ENCODE peak calls at places on chromosomes 16 and 17, in nine cellular contexts. F is fibroblast of the aortic adventitia, M is tibial nerve, Z is kidney epithelial cell, C is PC-3, P is fibroblast of mammary gland, V is upper lobe of right lung, Y is stomach, L is epithelial cell of esophagus. I is an unnamed sample.

GRCh38 chr16:81483064-81483969 is 38.7 kb downstream of the CMIP start:
- DNase-seq in F (peak), M (no peak), Z (no peak), C (no peak), P (peak), V (no peak), Y (no peak), L (no peak), I (no peak)

GRCh38 chr17:56172517-56172982 is 19.3 kb downstream of the ANKFN1 start:
- DNase-seq in F (no peak), M (no peak), Z (no peak), C (no peak), P (no peak), V (peak), Y (no peak), L (no peak), I (no peak)

GRCh38 chr17:75931062-75931461 is 9.8 kb downstream of the FBF1 start:
- DNase-seq in F (no peak), M (no peak), Z (no peak), C (no peak), P (no peak), V (no peak), Y (no peak), L (no peak), I (no peak)

GRCh38 chr17:53837131-53837530 is 14.4 kb downstream of the KIF2B start:
- DNase-seq in F (no peak), M (no peak), Z (peak), C (no peak), P (peak), V (no peak), Y (no peak), L (no peak), I (no peak)

GRCh38 chr16:67246945-67247697 is at the start of gene FHOD1:
- DNase-seq in F (peak), M (peak), Z (no peak), C (peak), P (peak), V (peak), Y (peak), L (peak), I (peak)

GRCh38 chr16:55001931-55002330 is 71.3 kb downstream of the IRX5 start:
- DNase-seq in F (peak), M (no peak), Z (no peak), C (no peak), P (peak), V (no peak), Y (no peak), L (peak), I (no peak)

GRCh38 chr17:42286411-42287295 is 1.6 kb upstream of the STAT5A start:
- DNase-seq in F (no peak), M (peak), Z (no peak), C (no peak), P (peak), V (peak), Y (peak), L (peak), I (peak)

GRCh38 chr16:27318399-27319256 is 4.9 kb downstream of the IL4R start:
- DNase-seq in F (no peak), M (no peak), Z (no peak), C (no peak), P (no peak), V (peak), Y (no peak), L (peak), I (peak)

GRCh38 chr17:31918701-31919128 is 17.2 kb upstream of the UTP6 start:
- DNase-seq in F (no peak), M (no peak), Z (no peak), C (no peak), P (no peak), V (no peak), Y (no peak), L (no peak), I (no peak)

GRCh38 chr16:86044241-86044671 is 145.3 kb downstream of the IRF8 start:
- DNase-seq in F (peak), M (no peak), Z (no peak), C (peak), P (peak), V (peak), Y (peak), L (no peak), I (no peak)

GRCh38 chr16:83738926-83739503 is 68.8 kb upstream of the HSBP1 start:
- DNase-seq in F (peak), M (no peak), Z (no peak), C (no peak), P (no peak), V (no peak), Y (no peak), L (no peak), I (no peak)

GRCh38 chr16:48011888-48012658 is 143.7 kb downstream of the ABCC12 start:
- DNase-seq in F (no peak), M (no peak), Z (no peak), C (no peak), P (no peak), V (no peak), Y (no peak), L (no peak), I (no peak)

GRCh38 chr16:89973654-89974335 is 25.2 kb downstream of the DEF8 start:
- DNase-seq in F (no peak), M (no peak), Z (no peak), C (no peak), P (no peak), V (no peak), Y (no peak), L (no peak), I (no peak)

GRCh38 chr16:20004931-20005330 is 68.8 kb downstream of the GPR139 start:
- DNase-seq in F (no peak), M (no peak), Z (no peak), C (no peak), P (no peak), V (no peak), Y (no peak), L (no peak), I (no peak)

GRCh38 chr17:81254955-81255717 is 16.0 kb downstream of the NDUFAF8 start:
- DNase-seq in F (peak), M (peak), Z (peak), C (peak), P (peak), V (peak), Y (peak), L (peak), I (peak)

GRCh38 chr17:4739122-4740024 is at the start of the genes CXCL16 and ZMYND15:
- DNase-seq in F (peak), M (no peak), Z (no peak), C (peak), P (peak), V (peak), Y (peak), L (peak), I (peak)

GRCh38 chr16:88320947-88321634 is 61.7 kb upstream of the ZNF469 start:
- DNase-seq in F (no peak), M (no peak), Z (no peak), C (peak), P (no peak), V (no peak), Y (no peak), L (no peak), I (no peak)

GRCh38 chr17:65559802-65560627 is 1.4 kb downstream of the AXIN2 start:
- DNase-seq in F (peak), M (no peak), Z (no peak), C (no peak), P (no peak), V (peak), Y (peak), L (no peak), I (peak)

GRCh38 chr17:11742891-11743290 is 144.6 kb downstream of the DNAH9 start:
- DNase-seq in F (no peak), M (no peak), Z (no peak), C (no peak), P (no peak), V (no peak), Y (no peak), L (no peak), I (no peak)

GRCh38 chr16:85908889-85909584 is 10.1 kb downstream of the IRF8 start:
- DNase-seq in F (no peak), M (peak), Z (no peak), C (no peak), P (no peak), V (no peak), Y (no peak), L (no peak), I (no peak)

GRCh38 chr17:6165806-6166205 is 95.6 kb downstream of the WSCD1 start:
- DNase-seq in F (no peak), M (no peak), Z (no peak), C (no peak), P (no peak), V (peak), Y (no peak), L (no peak), I (no peak)

GRCh38 chr16:77344306-77344705 is 90.5 kb downstream of the ADAMTS18 start:
- DNase-seq in F (peak), M (no peak), Z (peak), C (peak), P (peak), V (no peak), Y (no peak), L (peak), I (no peak)

GRCh38 chr17:46720408-46720807 is 98.1 kb downstream of the WNT3 start:
- DNase-seq in F (no peak), M (no peak), Z (no peak), C (peak), P (no peak), V (no peak), Y (no peak), L (no peak), I (no peak)

GRCh38 chr17:38428150-38428642 is at the start of gene ARHGAP23:
- DNase-seq in F (peak), M (no peak), Z (no peak), C (peak), P (peak), V (peak), Y (peak), L (no peak), I (peak)

GRCh38 chr16:79299154-79299799 is 301.3 kb downstream of the MAF start:
- DNase-seq in F (no peak), M (no peak), Z (no peak), C (no peak), P (no peak), V (no peak), Y (no peak), L (no peak), I (no peak)

GRCh38 chr16:31869511-31870201 is 4.0 kb upstream of the ZNF267 start:
- DNase-seq in F (peak), M (peak), Z (peak), C (peak), P (peak), V (peak), Y (no peak), L (peak), I (no peak)

GRCh38 chr17:42405963-42406495 is 17.0 kb downstream of the CAVIN1 start:
- DNase-seq in F (peak), M (peak), Z (no peak), C (no peak), P (peak), V (peak), Y (peak), L (peak), I (peak)

GRCh38 chr16:4894276-4895150 is 42.4 kb downstream of the PPL start:
- DNase-seq in F (no peak), M (no peak), Z (no peak), C (no peak), P (no peak), V (no peak), Y (no peak), L (no peak), I (no peak)

GRCh38 chr16:74740795-74741304 is 33.8 kb downstream of the FA2H start:
- DNase-seq in F (peak), M (no peak), Z (no peak), C (peak), P (peak), V (no peak), Y (peak), L (peak), I (no peak)

GRCh38 chr16:81945665-81946064 is 65.6 kb downstream of the SDR42E1 start:
- DNase-seq in F (peak), M (no peak), Z (no peak), C (no peak), P (peak), V (no peak), Y (no peak), L (no peak), I (no peak)

GRCh38 chr17:1755252-1755992 is 6.4 kb upstream of the SERPINF1 start:
- DNase-seq in F (no peak), M (no peak), Z (no peak), C (no peak), P (no peak), V (peak), Y (no peak), L (no peak), I (no peak)

GRCh38 chr17:58525239-58525638 is 10.8 kb upstream of the MTMR4 start:
- DNase-seq in F (peak), M (peak), Z (no peak), C (no peak), P (peak), V (no peak), Y (no peak), L (peak), I (peak)

DNA sequence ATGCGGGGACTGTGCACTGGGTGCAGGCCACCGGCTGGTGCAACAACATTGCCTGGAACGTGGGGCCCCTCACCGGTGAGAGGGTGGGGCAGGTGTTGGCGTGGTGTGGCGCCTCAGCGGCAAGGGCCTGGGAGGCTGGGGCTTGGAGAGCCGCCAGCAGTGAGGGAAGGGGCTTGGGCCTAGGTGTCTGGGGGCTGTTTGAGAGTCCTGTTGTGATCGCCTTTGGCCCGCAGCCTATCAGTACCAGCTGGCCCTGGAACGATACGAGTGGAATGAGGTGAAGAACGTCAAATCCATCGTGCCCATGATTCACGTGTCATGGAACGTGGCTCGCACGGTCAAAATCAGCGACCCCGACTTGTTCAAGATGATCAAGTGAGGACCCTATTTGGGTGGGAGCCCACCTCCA is 2.6 kb upstream of the TMEM88 start:
- DNase-seq in F (no peak), M (no peak), Z (no peak), C (no peak), P (no peak), V (no peak), Y (no peak), L (no peak), I (peak)
- H3K4me3 ChIP-seq in F (no peak), M (no peak), Z (no peak), C (no peak), P (no peak), V (no peak), Y (peak), L (no peak), I (no peak)

GRCh38 chr17:44473367-44473766 is 29.8 kb downstream of the GPATCH8 start:
- DNase-seq in F (peak), M (no peak), Z (peak), C (no peak), P (peak), V (no peak), Y (no peak), L (no peak), I (no peak)
- TF ChIP-seq CTCF in F (no peak), M (no peak), Z (no peak), C (no peak), P (no peak), V (no peak), Y (no peak), L (no peak), I (no peak)

DNA sequence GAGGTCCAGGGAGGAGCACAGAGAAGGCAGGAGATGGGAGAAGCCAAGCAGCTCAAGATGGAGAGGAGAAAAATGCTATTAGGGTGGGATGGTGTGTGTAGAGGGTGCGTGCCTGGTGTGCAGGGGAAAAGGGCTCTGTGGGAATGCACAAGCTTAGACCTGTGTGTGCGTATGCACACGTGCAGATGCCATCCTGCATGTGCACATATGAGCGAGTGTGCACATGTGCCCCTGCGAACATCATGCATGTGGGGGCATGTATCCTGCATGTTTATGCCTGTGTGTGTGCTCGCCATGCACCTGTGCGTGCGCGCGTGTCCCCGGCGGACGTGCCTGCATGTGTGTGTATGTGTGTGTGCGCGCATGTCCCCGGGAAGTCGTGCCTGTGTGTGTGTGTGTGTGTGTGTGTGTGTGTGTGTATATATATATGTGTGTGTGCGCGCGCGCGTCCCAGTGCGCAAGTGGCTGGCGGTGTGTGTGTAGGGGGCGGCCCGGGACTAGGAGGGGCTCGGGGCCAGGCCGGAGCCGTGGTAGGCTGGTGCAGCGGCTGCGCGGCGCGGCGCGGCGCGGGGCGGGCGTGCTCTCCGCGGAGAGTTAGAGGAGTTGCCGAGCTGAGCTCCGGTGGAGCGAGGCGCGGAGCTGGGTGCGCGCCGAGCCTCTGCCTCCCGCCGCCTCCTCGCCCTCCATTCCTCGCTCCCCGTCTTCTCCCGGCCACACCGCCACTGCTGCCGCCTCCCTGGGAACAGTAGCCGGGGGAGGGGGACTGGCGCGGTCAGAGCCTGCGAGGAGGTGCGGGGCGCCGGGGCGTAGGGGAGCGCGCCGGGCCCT is at the start of gene KCNJ12:
- DNase-seq in F (no peak), M (no peak), Z (no peak), C (peak), P (no peak), V (no peak), Y (peak), L (peak), I (no peak)
- H3K4me3 ChIP-seq in F (peak), M (peak), Z (peak), C (peak), P (peak), V (peak), Y (peak), L (no peak), I (peak)

GRCh38 chr17:29219378-29220047 is 27.1 kb upstream of the CRYBA1 start:
- DNase-seq in F (peak), M (peak), Z (peak), C (peak), P (peak), V (peak), Y (peak), L (peak), I (peak)
- TF ChIP-seq CTCF in F (peak), M (peak), Z (peak), C (peak), P (peak), V (peak), Y (peak), L (peak), I (peak)

GRCh38 chr16:702341-702740 is 3.3 kb downstream of the FBXL16 start:
- DNase-seq in F (no peak), M (no peak), Z (no peak), C (no peak), P (no peak), V (no peak), Y (no peak), L (no peak), I (no peak)

GRCh38 chr16:703406-703805 is 2.2 kb downstream of the FBXL16 start:
- DNase-seq in F (no peak), M (no peak), Z (no peak), C (no peak), P (no peak), V (no peak), Y (no peak), L (no peak), I (no peak)

GRCh38 chr16:704552-705380 is 835 bp downstream of the FBXL16 start:
- DNase-seq in F (no peak), M (no peak), Z (no peak), C (no peak), P (no peak), V (no peak), Y (no peak), L (no peak), I (no peak)

GRCh38 chr16:705748-706188 is at the start of gene FBXL16:
- DNase-seq in F (no peak), M (no peak), Z (no peak), C (peak), P (no peak), V (no peak), Y (no peak), L (peak), I (no peak)

DNA sequence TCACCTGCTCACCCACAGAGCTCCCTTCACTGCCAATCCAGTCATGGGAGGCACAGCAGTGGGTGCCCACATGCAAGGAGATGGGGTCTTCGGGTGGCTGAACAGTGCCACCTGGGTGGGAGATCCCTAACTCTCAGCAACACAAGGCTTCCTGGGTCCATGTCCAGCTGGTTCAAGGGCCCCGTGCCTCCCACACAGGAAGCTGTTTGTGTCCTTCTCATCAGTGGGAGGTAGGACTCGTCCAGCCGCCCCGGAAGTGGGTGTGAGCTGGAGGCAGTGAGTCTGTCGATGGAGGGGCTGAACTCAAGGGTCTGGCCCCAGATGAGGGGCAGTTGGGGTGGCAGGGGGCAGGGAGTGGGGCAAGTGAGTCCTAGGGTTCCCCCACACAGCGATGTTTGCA is 1.6 kb downstream of the FBXL16 start:
- DNase-seq in F (no peak), M (no peak), Z (no peak), C (no peak), P (no peak), V (no peak), Y (no peak), L (no peak), I (no peak)
- H3K4me3 ChIP-seq in F (no peak), M (no peak), Z (no peak), C (no peak), P (no peak), V (no peak), Y (no peak), L (no peak), I (no peak)

GRCh38 chr17:82884923-82885322 is 45.1 kb upstream of the ZNF750 start:
- DNase-seq in F (no peak), M (no peak), Z (no peak), C (no peak), P (no peak), V (no peak), Y (no peak), L (no peak), I (no peak)
- TF ChIP-seq CTCF in F (no peak), M (no peak), Z (no peak), C (no peak), P (no peak), V (no peak), Y (no peak), L (no peak), I (no peak)

GRCh38 chr17:19650826-19651225 is 2.3 kb downstream of the ALDH3A2 start:
- DNase-seq in F (no peak), M (no peak), Z (no peak), C (peak), P (peak), V (no peak), Y (no peak), L (peak), I (no peak)
- H3K4me3 ChIP-seq in F (no peak), M (peak), Z (no peak), C (peak), P (no peak), V (peak), Y (peak), L (peak), I (no peak)

DNA sequence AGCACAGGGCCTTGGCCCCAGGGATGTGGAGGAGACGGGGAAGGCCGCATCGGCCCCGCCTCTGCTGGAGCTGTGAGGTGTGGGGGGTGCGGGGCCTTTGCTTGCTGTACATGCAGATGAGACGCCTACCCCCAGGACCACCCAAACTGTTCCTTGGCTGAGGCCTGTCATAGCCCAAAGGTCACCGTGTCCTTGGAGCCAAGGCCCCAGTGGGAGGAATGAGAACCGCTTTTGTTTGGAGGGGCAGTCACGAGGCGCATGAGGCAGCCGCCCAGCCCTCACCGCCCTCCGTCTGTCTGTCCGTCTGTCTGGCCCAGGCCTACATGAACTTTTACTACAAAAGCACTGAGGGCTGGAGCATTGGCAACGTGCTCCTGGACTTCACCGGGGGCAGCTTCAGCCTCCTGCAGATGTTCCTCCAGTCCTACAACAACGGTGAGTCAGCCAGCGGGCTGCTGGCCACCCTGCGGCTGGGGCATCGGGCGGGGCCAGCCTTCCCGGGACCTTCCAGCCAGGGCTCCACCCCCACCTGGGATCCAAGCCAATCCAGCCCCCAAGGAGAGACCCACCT is 8.8 kb downstream of the TAX1BP3 start:
- DNase-seq in F (peak), M (peak), Z (no peak), C (peak), P (peak), V (no peak), Y (peak), L (peak), I (peak)
- TF ChIP-seq CTCF in F (peak), M (peak), Z (no peak), C (no peak), P (peak), V (peak), Y (no peak), L (no peak), I (peak)

I was measured in ovary.